ENCODE peak calls at places on chromosomes 6 and 20, in ten cellular contexts. K, U, Z, W, A, T, G, H, E and B are unnamed samples.

GRCh38 chr20:58381627-58382026 is 7.4 kb upstream of the VAPB start:
- DNase-seq in K (no peak), U (no peak), Z (no peak), W (no peak), A (no peak), T (no peak), G (no peak), H (no peak), E (no peak), B (no peak)

GRCh38 chr6:74939309-74939708 is 266.5 kb downstream of the COL12A1 start:
- DNase-seq in K (no peak), U (no peak), Z (no peak), W (no peak), A (no peak), T (no peak), G (no peak), H (no peak), E (peak; percentile 21), B (no peak)

GRCh38 chr6:70119218-70119835 is 183.6 kb downstream of the COL9A1 start:
- DNase-seq in K (no peak), U (no peak), Z (peak; percentile 28), W (no peak), A (no peak), T (peak; percentile 57), G (no peak), H (no peak), E (no peak), B (no peak)

GRCh38 chr6:42781546-42781810 is 374 bp upstream of the BICRAL start:
- DNase-seq in K (no peak), U (no peak), Z (no peak), W (no peak), A (no peak), T (no peak), G (no peak), H (no peak), E (peak; percentile 48), B (peak; percentile 32)

GRCh38 chr6:6201200-6201599 is 119.3 kb downstream of the F13A1 start:
- DNase-seq in K (no peak), U (no peak), Z (no peak), W (no peak), A (no peak), T (no peak), G (no peak), H (no peak), E (no peak), B (no peak)

GRCh38 chr6:15434823-15435380 is 189.0 kb downstream of the JARID2 start:
- DNase-seq in K (no peak), U (peak; percentile 73), Z (no peak), W (no peak), A (no peak), T (no peak), G (no peak), H (no peak), E (no peak), B (no peak)

GRCh38 chr6:36692861-36693702 is 4.5 kb upstream of the RAB44 start:
- DNase-seq in K (no peak), U (no peak), Z (peak; percentile 77), W (no peak), A (no peak), T (no peak), G (no peak), H (peak; percentile 62), E (no peak), B (no peak)

GRCh38 chr6:26739811-26740210 is 80.3 kb upstream of the ZNF322 start:
- DNase-seq in K (no peak), U (no peak), Z (no peak), W (no peak), A (no peak), T (no peak), G (no peak), H (no peak), E (no peak), B (no peak)

GRCh38 chr6:10463491-10464481 is 48.9 kb upstream of the TFAP2A start:
- DNase-seq in K (no peak), U (no peak), Z (no peak), W (no peak), A (no peak), T (no peak), G (peak; percentile 46), H (no peak), E (no peak), B (no peak)

GRCh38 chr20:19806806-19807691 is 49.0 kb downstream of the RIN2 start:
- DNase-seq in K (no peak), U (no peak), Z (no peak), W (no peak), A (no peak), T (no peak), G (no peak), H (no peak), E (peak; percentile 49), B (peak; percentile 13)

GRCh38 chr6:170026272-170027110 is 264.4 kb downstream of the DLL1 start:
- DNase-seq in K (no peak), U (no peak), Z (peak; percentile 93), W (no peak), A (no peak), T (peak; percentile 60), G (peak; percentile 69), H (peak; percentile 72), E (no peak), B (no peak)

GRCh38 chr6:31572041-31572911 is at the start of gene LTA:
- DNase-seq in K (no peak), U (peak; percentile 48), Z (no peak), W (no peak), A (no peak), T (no peak), G (peak; percentile 49), H (peak; percentile 92), E (no peak), B (no peak)

GRCh38 chr6:15065603-15066002 is 180.3 kb upstream of the JARID2 start:
- DNase-seq in K (no peak), U (no peak), Z (no peak), W (no peak), A (peak; percentile 90), T (peak; percentile 19), G (no peak), H (no peak), E (peak; percentile 84), B (peak; percentile 92)

GRCh38 chr20:36793294-36794115 is 19.9 kb upstream of the DSN1 start:
- DNase-seq in K (no peak), U (no peak), Z (no peak), W (no peak), A (no peak), T (no peak), G (peak; percentile 36), H (no peak), E (no peak), B (no peak)

GRCh38 chr20:12153616-12154015 is 235.9 kb downstream of the BTBD3 start:
- DNase-seq in K (no peak), U (no peak), Z (no peak), W (no peak), A (peak; percentile 6), T (no peak), G (no peak), H (no peak), E (peak; percentile 44), B (peak; percentile 51)

GRCh38 chr6:12344949-12345693 is 55.0 kb downstream of the EDN1 start:
- DNase-seq in K (no peak), U (no peak), Z (no peak), W (no peak), A (no peak), T (no peak), G (no peak), H (no peak), E (no peak), B (no peak)

GRCh38 chr20:51775241-51775640 is 7.1 kb upstream of the ATP9A start:
- DNase-seq in K (no peak), U (no peak), Z (no peak), W (no peak), A (no peak), T (no peak), G (no peak), H (no peak), E (no peak), B (no peak)

GRCh38 chr6:35491558-35492541 is 5.0 kb downstream of the TEAD3 start:
- DNase-seq in K (no peak), U (no peak), Z (no peak), W (no peak), A (no peak), T (peak; percentile 55), G (peak; percentile 72), H (no peak), E (peak; percentile 58), B (peak; percentile 39)
- H3K4me3 ChIP-seq in K (no peak overlapping the region), U (no peak overlapping the region), Z (peak overlapping the region; percentile 29), W (no peak overlapping the region), A (peak overlapping the region; percentile 7), T (no peak overlapping the region), G (no peak overlapping the region), H (no peak overlapping the region), E (no peak overlapping the region), B (no peak overlapping the region)

GRCh38 chr6:156773935-156774871 is 3.0 kb upstream of the ARID1B start:
- DNase-seq in K (no peak), U (no peak), Z (no peak), W (no peak), A (no peak), T (no peak), G (peak; percentile 66), H (no peak), E (no peak), B (no peak)
- H3K4me3 ChIP-seq in K (no peak overlapping the region), U (no peak overlapping the region), Z (no peak overlapping the region), W (no peak overlapping the region), A (no peak overlapping the region), T (no peak overlapping the region), G (no peak overlapping the region), H (no peak overlapping the region), E (no peak overlapping the region), B (no peak overlapping the region)

GRCh38 chr6:33271608-33272357 is at the start of the genes RPS18 and VPS52:
- DNase-seq in K (peak; percentile 76), U (peak; percentile 97), Z (peak; percentile 95), W (peak; percentile 98), A (peak; percentile 98), T (peak; percentile 98), G (peak; percentile 92), H (peak; percentile 94), E (peak; percentile 100), B (peak; percentile 100)
- H3K4me3 ChIP-seq in K (peak within 1 kb of the TSS; percentile 87), U (peak within 1 kb of the TSS; percentile 91), Z (peak within 1 kb of the TSS; percentile 64), W (peak within 1 kb of the TSS; percentile 99), A (peak within 1 kb of the TSS; percentile 94), T (peak within 1 kb of the TSS; percentile 73), G (peak within 1 kb of the TSS; percentile 97), H (peak within 1 kb of the TSS; percentile 63), E (peak within 1 kb of the TSS; percentile 97), B (peak within 1 kb of the TSS; percentile 99)

GRCh38 chr20:35499271-35499670 is 30.2 kb downstream of the C20orf173 start:
- DNase-seq in K (no peak), U (no peak), Z (no peak), W (no peak), A (no peak), T (no peak), G (no peak), H (no peak), E (no peak), B (no peak)

GRCh38 chr20:35497320-35497719 is 32.1 kb downstream of the C20orf173 start:
- DNase-seq in K (no peak), U (no peak), Z (no peak), W (no peak), A (no peak), T (no peak), G (no peak), H (no peak), E (no peak), B (no peak)

GRCh38 chr20:35492352-35492751 is 37.0 kb downstream of the CEP250 start:
- DNase-seq in K (no peak), U (no peak), Z (no peak), W (no peak), A (no peak), T (no peak), G (no peak), H (no peak), E (no peak), B (no peak)

GRCh38 chr20:35497780-35498189 is 31.7 kb downstream of the C20orf173 start:
- DNase-seq in K (no peak), U (no peak), Z (no peak), W (no peak), A (no peak), T (no peak), G (no peak), H (no peak), E (peak; percentile 50), B (no peak)

GRCh38 chr20:35496481-35496880 is 33.0 kb downstream of the C20orf173 start:
- DNase-seq in K (no peak), U (no peak), Z (no peak), W (no peak), A (no peak), T (no peak), G (no peak), H (no peak), E (no peak), B (no peak)
- H3K4me3 ChIP-seq in K (no peak overlapping the region), U (no peak overlapping the region), Z (no peak overlapping the region), W (no peak overlapping the region), A (no peak overlapping the region), T (no peak overlapping the region), G (no peak overlapping the region), H (no peak overlapping the region), E (no peak overlapping the region), B (no peak overlapping the region)